ENCODE peak calls at places on chromosomes 4 and X, in five cellular contexts. One of them, this sample, is unnamed.

GRCh38 chr4:159455675-159456235 is 352.9 kb downstream of the RAPGEF2 start:
- DNase-seq in CD8-positive, alpha-beta memory T cell: no peak
- DNase-seq in tibial artery: no peak
- DNase-seq in stomach: no peak
- DNase-seq in PC-3: peak; percentile 66
- DNase-seq in this sample: no peak

GRCh38 chr4:184126800-184127199 is 90.9 kb downstream of the ENPP6 start:
- DNase-seq in PC-3: no peak
- DNase-seq in stomach: no peak
- DNase-seq in CD8-positive, alpha-beta memory T cell: no peak
- DNase-seq in tibial artery: no peak
- DNase-seq in this sample: no peak

GRCh38 chr4:13109536-13109935 is 374.6 kb downstream of the RAB28 start:
- DNase-seq in CD8-positive, alpha-beta memory T cell: no peak
- DNase-seq in tibial artery: no peak
- DNase-seq in stomach: no peak
- DNase-seq in PC-3: no peak
- DNase-seq in this sample: no peak

GRCh38 chrX:154372612-154373022 is 1.8 kb downstream of the FLNA start:
- DNase-seq in stomach: no peak
- DNase-seq in PC-3: no peak
- DNase-seq in CD8-positive, alpha-beta memory T cell: peak; percentile 42
- DNase-seq in tibial artery: no peak
- DNase-seq in this sample: no peak

GRCh38 chr4:82891728-82892466 is 944 bp upstream of the SEC31A start:
- DNase-seq in stomach: no peak
- DNase-seq in tibial artery: no peak
- DNase-seq in CD8-positive, alpha-beta memory T cell: no peak
- DNase-seq in PC-3: no peak
- DNase-seq in this sample: no peak

GRCh38 chr4:121200795-121201472 is 36.8 kb upstream of the TNIP3 start:
- DNase-seq in stomach: no peak
- DNase-seq in CD8-positive, alpha-beta memory T cell: no peak
- DNase-seq in tibial artery: no peak
- DNase-seq in PC-3: no peak
- DNase-seq in this sample: no peak

GRCh38 chrX:6456196-6456595 is 78.7 kb downstream of the VCX3A start:
- DNase-seq in CD8-positive, alpha-beta memory T cell: no peak
- DNase-seq in tibial artery: no peak
- DNase-seq in PC-3: no peak
- DNase-seq in stomach: no peak
- DNase-seq in this sample: no peak

GRCh38 chrX:142036111-142036510 is 132.4 kb downstream of the MAGEC1 start:
- DNase-seq in tibial artery: no peak
- DNase-seq in CD8-positive, alpha-beta memory T cell: no peak
- DNase-seq in stomach: no peak
- DNase-seq in PC-3: peak; percentile 59
- DNase-seq in this sample: no peak

GRCh38 chr4:42643685-42644084 is 13.2 kb downstream of the ATP8A1 start:
- DNase-seq in CD8-positive, alpha-beta memory T cell: no peak
- DNase-seq in stomach: no peak
- DNase-seq in PC-3: no peak
- DNase-seq in tibial artery: no peak
- DNase-seq in this sample: no peak

GRCh38 chr4:106985830-106986229 is 50.3 kb downstream of the DKK2 start:
- DNase-seq in CD8-positive, alpha-beta memory T cell: no peak
- DNase-seq in PC-3: no peak
- DNase-seq in stomach: no peak
- DNase-seq in tibial artery: no peak
- DNase-seq in this sample: no peak

GRCh38 chrX:115367956-115368355 is 78.4 kb downstream of the LUZP4 start:
- DNase-seq in stomach: no peak
- DNase-seq in PC-3: peak; percentile 69
- DNase-seq in tibial artery: no peak
- DNase-seq in CD8-positive, alpha-beta memory T cell: no peak
- DNase-seq in this sample: no peak

DNA sequence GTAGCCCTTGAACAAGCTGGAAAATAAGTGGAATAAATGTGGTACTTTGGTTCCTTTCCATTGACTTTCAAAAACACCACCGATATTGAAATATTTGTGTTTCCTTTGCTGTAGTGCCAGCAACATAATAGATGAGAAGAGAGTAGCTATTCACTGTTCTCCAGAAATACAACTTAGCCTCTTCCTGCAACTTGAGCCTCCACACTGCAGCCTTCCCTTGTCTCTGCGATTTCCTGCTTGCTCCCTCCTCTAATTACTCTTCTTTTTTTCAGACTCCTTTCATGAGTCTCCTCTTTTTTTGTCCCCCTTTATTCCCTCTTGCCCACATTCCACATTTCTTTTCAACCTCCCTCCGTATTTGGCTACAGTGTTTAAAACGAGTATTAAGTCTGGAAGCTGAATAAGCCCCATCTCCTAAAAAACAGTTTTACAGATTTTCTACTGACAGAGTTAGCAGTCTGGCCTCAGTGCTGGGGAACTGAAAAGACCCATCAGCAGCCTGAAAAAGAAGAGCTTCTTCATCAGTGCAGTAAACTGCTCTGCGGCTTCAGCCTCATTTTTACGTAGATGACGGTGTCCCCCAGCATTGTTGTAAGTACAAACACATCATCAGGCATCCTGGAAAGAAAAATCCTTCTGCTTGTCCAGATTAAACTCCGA is 141.4 kb downstream of the TENM3 start:
- DNase-seq in stomach: no peak
- DNase-seq in tibial artery: no peak
- DNase-seq in PC-3: no peak
- DNase-seq in CD8-positive, alpha-beta memory T cell: no peak
- DNase-seq in this sample: no peak
- H3K9me3 ChIP-seq in stomach: peaks cover 5% of the 10 kb centered on the region
- H3K9me3 ChIP-seq in tibial artery: no peaks in the 10 kb centered on the region
- H3K9me3 ChIP-seq in PC-3: no peaks in the 10 kb centered on the region
- H3K9me3 ChIP-seq in CD8-positive, alpha-beta memory T cell: no peaks in the 10 kb centered on the region
- H3K9me3 ChIP-seq in this sample: no peaks in the 10 kb centered on the region

DNA sequence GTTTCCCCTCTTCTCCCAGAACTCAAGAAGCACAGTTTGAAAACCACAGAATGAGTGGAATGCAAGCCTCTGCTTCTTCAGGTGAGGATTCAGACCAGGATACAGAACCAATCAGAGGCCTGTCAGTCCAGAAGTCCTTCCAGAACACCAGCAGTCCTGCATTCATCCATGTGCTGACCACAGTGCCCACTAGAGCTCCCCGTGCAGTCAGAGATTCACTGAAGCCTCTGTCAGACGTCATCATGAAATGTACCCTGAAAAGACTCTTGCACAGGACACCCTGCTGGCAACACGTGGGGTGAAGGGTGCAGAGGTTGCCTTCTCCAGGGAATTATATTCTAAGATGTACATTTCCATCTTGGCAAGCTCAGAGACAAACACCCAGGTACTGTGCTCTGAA is 75.9 kb upstream of the LSM6 start:
- DNase-seq in PC-3: no peak
- DNase-seq in tibial artery: no peak
- DNase-seq in stomach: no peak
- DNase-seq in CD8-positive, alpha-beta memory T cell: no peak
- DNase-seq in this sample: no peak
- H3K4me1 ChIP-seq in PC-3: no peaks in the 10 kb centered on the region
- H3K4me1 ChIP-seq in tibial artery: no peaks in the 10 kb centered on the region
- H3K4me1 ChIP-seq in stomach: no peaks in the 10 kb centered on the region
- H3K4me1 ChIP-seq in CD8-positive, alpha-beta memory T cell: no peaks in the 10 kb centered on the region
- H3K4me1 ChIP-seq in this sample: no peaks in the 10 kb centered on the region

GRCh38 chrX:49101629-49101984 is 21.9 kb upstream of the WDR45 start:
- DNase-seq in tibial artery: no peak
- DNase-seq in stomach: no peak
- DNase-seq in CD8-positive, alpha-beta memory T cell: no peak
- DNase-seq in PC-3: no peak
- DNase-seq in this sample: no peak

GRCh38 chrX:49106296-49106695 is 17.2 kb downstream of the GPKOW start:
- DNase-seq in CD8-positive, alpha-beta memory T cell: no peak
- DNase-seq in PC-3: no peak
- DNase-seq in stomach: no peak
- DNase-seq in tibial artery: no peak
- DNase-seq in this sample: no peak

GRCh38 chrX:49100704-49101628 is 21.3 kb upstream of the WDR45 start:
- DNase-seq in PC-3: peak; percentile 94
- DNase-seq in CD8-positive, alpha-beta memory T cell: peak; percentile 87
- DNase-seq in tibial artery: peak; percentile 86
- DNase-seq in stomach: peak; percentile 92
- DNase-seq in this sample: peak; percentile 95

GRCh38 chrX:49103637-49104036 is 19.9 kb downstream of the GPKOW start:
- DNase-seq in tibial artery: no peak
- DNase-seq in PC-3: no peak
- DNase-seq in stomach: no peak
- DNase-seq in CD8-positive, alpha-beta memory T cell: no peak
- DNase-seq in this sample: no peak

GRCh38 chrX:49102221-49102620 is 21.3 kb downstream of the GPKOW start:
- DNase-seq in CD8-positive, alpha-beta memory T cell: no peak
- DNase-seq in stomach: no peak
- DNase-seq in PC-3: no peak
- DNase-seq in tibial artery: no peak
- DNase-seq in this sample: no peak
- H3K4me3 ChIP-seq in CD8-positive, alpha-beta memory T cell: no peak overlapping the region
- H3K4me3 ChIP-seq in stomach: no peak overlapping the region
- H3K4me3 ChIP-seq in PC-3: no peak overlapping the region
- H3K4me3 ChIP-seq in tibial artery: no peak overlapping the region
- H3K4me3 ChIP-seq in this sample: no peak overlapping the region

DNA sequence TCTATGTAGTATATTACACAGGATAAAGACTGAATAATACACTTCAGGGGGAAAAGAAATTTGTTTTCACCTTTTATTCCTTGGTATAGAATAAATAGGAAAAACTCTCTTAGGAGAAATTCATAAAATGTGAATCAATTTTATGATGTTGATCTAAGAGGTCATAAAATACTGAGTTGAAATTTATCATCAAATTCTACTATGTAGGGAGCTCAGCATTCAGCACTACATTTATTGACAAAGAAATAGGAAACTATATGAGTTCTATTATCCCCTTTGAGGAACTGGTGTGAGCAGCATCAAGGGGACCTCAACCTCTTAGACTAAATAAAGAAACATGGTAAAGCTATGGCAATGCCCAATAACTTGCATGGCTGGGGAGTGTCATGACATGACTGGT is 348.2 kb upstream of the SMIM31 start:
- DNase-seq in stomach: no peak
- DNase-seq in CD8-positive, alpha-beta memory T cell: no peak
- DNase-seq in tibial artery: no peak
- DNase-seq in PC-3: peak; percentile 53
- DNase-seq in this sample: no peak
- H3K9me3 ChIP-seq in stomach: no peaks in the 10 kb centered on the region
- H3K9me3 ChIP-seq in CD8-positive, alpha-beta memory T cell: no peaks in the 10 kb centered on the region
- H3K9me3 ChIP-seq in tibial artery: no peaks in the 10 kb centered on the region
- H3K9me3 ChIP-seq in PC-3: no peaks in the 10 kb centered on the region
- H3K9me3 ChIP-seq in this sample: no peaks in the 10 kb centered on the region